ENCODE peak calls at places on chromosomes 1 and 21, in ten cellular contexts. H is right cardiac atrium, J is ovary, L is neuronal stem cell, W is adrenal gland, S is mucosa of descending colon, X is stomach, Y is heart right ventricle, E is right lobe of liver, F is AG09309. O is an unnamed sample.

GRCh38 chr1:19311503-19311930 is 427 bp downstream of the AKR7A2 start:
- DNase-seq in Y (no peak), L (peak; percentile 11), X (no peak), H (peak; percentile 37), W (no peak), S (no peak), E (peak; percentile 44), F (no peak), J (no peak), O (peak; percentile 20)

GRCh38 chr21:45517249-45518065 is 24.8 kb downstream of the SLC19A1 start:
- DNase-seq in F (no peak), X (no peak), W (no peak), H (peak; percentile 14), L (no peak), S (peak; percentile 20), E (peak; percentile 63), Y (no peak), J (peak; percentile 13), O (no peak)

GRCh38 chr1:60988827-60989363 is 93.5 kb upstream of the NFIA start:
- DNase-seq in Y (peak; percentile 34), L (no peak), E (no peak), H (no peak), W (no peak), S (no peak), X (no peak), F (no peak), J (no peak), O (no peak)

GRCh38 chr1:97209381-97209780 is 487.8 kb downstream of the PTBP2 start:
- DNase-seq in E (no peak), W (no peak), L (no peak), H (no peak), X (no peak), S (no peak), F (no peak), Y (no peak), J (no peak), O (no peak)

GRCh38 chr1:11147371-11147770 is 41.8 kb upstream of the ANGPTL7 start:
- DNase-seq in H (no peak), S (no peak), W (no peak), E (no peak), F (no peak), X (no peak), L (no peak), Y (no peak), J (no peak), O (peak; percentile 13)

GRCh38 chr1:202586018-202586821 is 124.0 kb downstream of the SYT2 start:
- DNase-seq in S (no peak), W (peak; percentile 68), H (peak; percentile 43), X (peak; percentile 44), L (no peak), E (no peak), Y (no peak), F (no peak), J (no peak), O (peak; percentile 80)

GRCh38 chr1:157170677-157171515 is 32.7 kb upstream of the ETV3 start:
- DNase-seq in L (peak; percentile 35), F (no peak), J (no peak), H (peak; percentile 33), W (no peak), S (peak; percentile 65), E (no peak), Y (no peak), X (peak; percentile 60), O (peak; percentile 72)

GRCh38 chr1:230139741-230140140 is 72.7 kb downstream of the GALNT2 start:
- DNase-seq in W (no peak), L (no peak), F (no peak), H (no peak), E (no peak), S (no peak), J (no peak), Y (no peak), X (no peak), O (no peak)

GRCh38 chr1:10339815-10340214 is 59.0 kb upstream of the PGD start:
- DNase-seq in J (no peak), W (peak; percentile 83), F (no peak), S (no peak), Y (peak; percentile 75), E (peak; percentile 25), H (peak; percentile 60), X (peak; percentile 32), L (peak; percentile 37), O (peak; percentile 78)

GRCh38 chr1:2598329-2598931 is 11.9 kb downstream of the PRXL2B start:
- DNase-seq in E (no peak), J (no peak), L (no peak), S (no peak), Y (no peak), H (no peak), F (no peak), X (no peak), W (no peak), O (no peak)

DNA sequence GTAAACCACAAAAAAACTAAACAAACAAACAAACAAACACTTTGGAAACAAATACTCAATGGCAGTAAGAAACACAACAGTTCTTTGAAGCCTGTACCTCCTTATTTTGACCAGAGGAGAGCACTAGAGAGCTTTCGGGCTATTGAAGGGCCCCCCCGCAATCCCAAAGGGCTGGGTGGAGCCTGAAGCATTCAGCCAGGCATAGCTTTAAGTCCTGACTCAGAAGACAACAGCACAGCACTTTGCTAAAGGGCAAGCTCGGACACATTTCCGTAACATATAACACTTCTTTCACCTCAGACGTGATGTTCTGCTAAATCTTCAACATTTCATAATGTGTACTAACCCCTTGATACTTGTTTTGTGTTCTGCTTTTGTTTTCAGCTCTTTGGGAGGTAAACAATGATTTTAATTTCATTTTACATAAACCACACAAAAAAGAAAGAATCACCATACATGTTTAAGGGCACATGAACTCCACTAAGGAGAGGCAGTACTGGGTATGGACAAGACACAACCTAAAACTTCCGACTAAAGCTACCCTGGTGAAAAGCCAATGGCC is 9.7 kb upstream of the SHCBP1L start:
- DNase-seq in H (peak; percentile 85), Y (peak; percentile 85), J (peak; percentile 73), X (peak; percentile 78), S (peak; percentile 60), L (peak; percentile 77), F (peak; percentile 76), W (peak; percentile 90), E (peak; percentile 68), O (peak; percentile 78)
- H3K4me3 ChIP-seq in H (peak overlapping the region; percentile 42), Y (peak overlapping the region; percentile 34), J (peak overlapping the region; percentile 21), X (no peak overlapping the region), S (no peak overlapping the region), L (no peak overlapping the region), F (no peak overlapping the region), W (no peak overlapping the region), E (no peak overlapping the region), O (peak overlapping the region; percentile 39)

GRCh38 chr1:55232448-55233148 is 17.4 kb upstream of the USP24 start:
- DNase-seq in X (no peak), H (no peak), E (no peak), S (no peak), Y (no peak), L (no peak), F (no peak), J (no peak), W (no peak), O (no peak)
- H3K4me3 ChIP-seq in X (no peak overlapping the region), H (no peak overlapping the region), E (no peak overlapping the region), S (no peak overlapping the region), Y (no peak overlapping the region), L (no peak overlapping the region), F (no peak overlapping the region), J (no peak overlapping the region), W (no peak overlapping the region), O (no peak overlapping the region)

GRCh38 chr1:12185556-12186276 is 18.9 kb downstream of the TNFRSF1B start:
- DNase-seq in F (no peak), X (no peak), H (peak; percentile 31), S (no peak), W (no peak), E (no peak), L (no peak), Y (no peak), J (no peak), O (no peak)

GRCh38 chr1:12188115-12188514 is 21.3 kb downstream of the TNFRSF1B start:
- DNase-seq in X (no peak), L (no peak), W (no peak), J (no peak), Y (no peak), S (no peak), H (no peak), F (no peak), E (no peak), O (no peak)

GRCh38 chr1:12184008-12184681 is 17.4 kb downstream of the TNFRSF1B start:
- DNase-seq in J (peak; percentile 80), L (peak; percentile 50), S (peak; percentile 62), Y (peak; percentile 89), W (peak; percentile 89), X (peak; percentile 56), F (no peak), E (peak; percentile 84), H (peak; percentile 91), O (peak; percentile 31)

GRCh38 chr1:12185036-12185435 is 18.2 kb downstream of the TNFRSF1B start:
- DNase-seq in Y (no peak), W (no peak), L (no peak), J (no peak), H (no peak), X (no peak), F (no peak), S (no peak), E (no peak), O (no peak)

DNA sequence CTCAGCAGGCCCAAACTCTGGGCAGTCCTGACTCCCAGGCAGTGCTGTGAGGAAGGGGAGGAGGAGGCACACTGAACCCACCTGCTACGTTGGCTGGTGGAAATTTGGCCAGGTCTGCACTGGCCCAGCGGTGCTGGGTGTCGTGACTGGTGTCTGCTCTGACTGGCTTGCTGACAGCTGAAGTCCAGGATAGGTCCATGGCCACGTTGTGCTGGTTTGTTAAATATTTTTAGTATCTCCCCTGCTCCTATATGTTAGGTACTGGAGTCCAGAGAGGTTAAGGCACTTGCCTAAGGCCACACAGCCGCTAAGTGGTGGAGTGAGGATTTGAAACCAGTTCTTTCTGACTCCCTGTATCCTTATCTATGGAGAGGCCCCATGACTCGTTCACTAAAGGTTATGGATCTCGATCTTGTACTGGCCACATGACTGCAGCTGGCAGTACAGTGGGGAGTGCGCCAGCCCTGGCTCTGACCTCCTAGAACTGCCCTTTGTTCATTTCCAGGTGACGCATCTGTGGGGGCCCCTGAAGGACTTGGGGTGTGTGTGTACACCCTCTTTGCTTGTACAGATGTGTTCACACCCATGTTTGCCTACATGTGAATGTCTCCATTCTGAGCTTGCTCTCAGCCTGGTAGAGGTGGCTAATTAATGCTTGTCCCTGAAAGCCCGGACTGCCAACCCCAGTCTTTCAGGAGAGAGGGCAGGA is 19.6 kb downstream of the TNFRSF1B start:
- DNase-seq in W (no peak), X (peak; percentile 52), E (peak; percentile 72), J (no peak), H (no peak), L (no peak), Y (no peak), S (no peak), F (no peak), O (no peak)
- H3K4me3 ChIP-seq in W (no peak overlapping the region), X (no peak overlapping the region), E (no peak overlapping the region), J (no peak overlapping the region), H (no peak overlapping the region), L (no peak overlapping the region), Y (no peak overlapping the region), S (no peak overlapping the region), F (no peak overlapping the region), O (no peak overlapping the region)

DNA sequence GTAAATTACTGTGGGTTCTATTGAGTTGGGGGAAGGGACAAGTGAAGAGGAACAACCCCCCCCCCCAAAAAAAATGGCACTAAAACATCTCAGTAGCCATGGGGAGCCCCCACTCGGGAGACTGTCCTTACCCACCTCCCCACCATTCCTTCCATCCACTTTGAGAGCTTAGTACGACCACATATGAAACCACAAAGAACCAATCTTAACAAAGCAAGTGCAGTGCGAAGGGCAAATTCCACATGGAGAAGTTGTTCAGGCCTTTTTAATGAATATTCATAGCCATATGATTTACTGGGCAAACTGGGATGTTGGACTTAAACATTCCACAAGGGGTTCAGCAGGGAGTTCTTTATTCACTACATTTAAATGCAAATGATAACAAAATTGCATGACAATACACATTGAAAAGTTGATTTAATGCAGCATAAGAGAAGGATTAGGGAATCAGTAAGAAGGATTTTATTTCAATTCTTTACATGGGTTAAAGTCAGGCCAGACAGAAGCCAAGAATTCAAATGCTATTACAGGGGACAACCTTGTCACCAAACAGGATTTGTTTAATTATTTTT is 14.7 kb downstream of the NMNAT2 start:
- DNase-seq in J (no peak), E (no peak), F (no peak), L (no peak), W (no peak), H (no peak), S (no peak), Y (no peak), X (no peak), O (no peak)
- H3K4me3 ChIP-seq in J (no peak overlapping the region), E (no peak overlapping the region), F (no peak overlapping the region), L (no peak overlapping the region), W (no peak overlapping the region), H (no peak overlapping the region), S (no peak overlapping the region), Y (no peak overlapping the region), X (no peak overlapping the region), O (no peak overlapping the region)

O was measured in BE2C.